ENCODE peak calls at places on chromosomes 5 and 9, in five cellular contexts. One of them, this sample, is unnamed.

GRCh38 chr5:123752576-123752975 is 240.6 kb downstream of the CSNK1G3 start:
- DNase-seq in SK-N-SH: no peak
- DNase-seq in GM12891: no peak
- DNase-seq in HepG2: no peak
- DNase-seq in H1: no peak
- DNase-seq in this sample: no peak

GRCh38 chr5:18113724-18114123 is 479.5 kb downstream of the TAF11L14 start:
- DNase-seq in H1: no peak
- DNase-seq in GM12891: no peak
- DNase-seq in SK-N-SH: no peak
- DNase-seq in HepG2: no peak
- DNase-seq in this sample: no peak

GRCh38 chr9:121318631-121319393 is 50.9 kb downstream of the GSN start:
- DNase-seq in GM12891: no peak
- DNase-seq in HepG2: no peak
- DNase-seq in SK-N-SH: no peak
- DNase-seq in H1: no peak
- DNase-seq in this sample: no peak

GRCh38 chr9:129761901-129762359 is 9.1 kb upstream of the PTGES start:
- DNase-seq in SK-N-SH: no peak
- DNase-seq in H1: no peak
- DNase-seq in GM12891: no peak
- DNase-seq in HepG2: no peak
- DNase-seq in this sample: no peak

GRCh38 chr9:98129451-98129881 is 10.4 kb upstream of the TRIM14 start:
- DNase-seq in HepG2: no peak
- DNase-seq in SK-N-SH: no peak
- DNase-seq in GM12891: peak; percentile 59
- DNase-seq in H1: no peak
- DNase-seq in this sample: peak; percentile 58

GRCh38 chr5:147455321-147455720 is 54.5 kb downstream of the DPYSL3 start:
- DNase-seq in SK-N-SH: no peak
- DNase-seq in H1: no peak
- DNase-seq in HepG2: no peak
- DNase-seq in GM12891: no peak
- DNase-seq in this sample: no peak

GRCh38 chr5:111227805-111228204 is 3.6 kb downstream of the CAMK4 start:
- DNase-seq in SK-N-SH: peak; percentile 37
- DNase-seq in H1: no peak
- DNase-seq in HepG2: no peak
- DNase-seq in GM12891: no peak
- DNase-seq in this sample: no peak

GRCh38 chr9:18384066-18384465 is 89.9 kb upstream of the ADAMTSL1 start:
- DNase-seq in H1: no peak
- DNase-seq in HepG2: no peak
- DNase-seq in GM12891: no peak
- DNase-seq in SK-N-SH: no peak
- DNase-seq in this sample: no peak

GRCh38 chr5:180596668-180597231 is 5.5 kb upstream of the SCGB3A1 start:
- DNase-seq in GM12891: no peak
- DNase-seq in HepG2: no peak
- DNase-seq in SK-N-SH: peak; percentile 18
- DNase-seq in H1: peak; percentile 41
- DNase-seq in this sample: no peak

GRCh38 chr9:36866840-36867239 is 167.2 kb downstream of the PAX5 start:
- DNase-seq in HepG2: peak; percentile 18
- DNase-seq in H1: no peak
- DNase-seq in SK-N-SH: peak; percentile 54
- DNase-seq in GM12891: no peak
- DNase-seq in this sample: no peak

GRCh38 chr9:92631452-92632211 is 38.3 kb downstream of the IPPK start:
- DNase-seq in HepG2: no peak
- DNase-seq in SK-N-SH: no peak
- DNase-seq in H1: no peak
- DNase-seq in GM12891: no peak
- DNase-seq in this sample: no peak

GRCh38 chr5:176796411-176796810 is 13.9 kb upstream of the UNC5A start:
- DNase-seq in GM12891: no peak
- DNase-seq in H1: no peak
- DNase-seq in SK-N-SH: no peak
- DNase-seq in HepG2: no peak
- DNase-seq in this sample: no peak

DNA sequence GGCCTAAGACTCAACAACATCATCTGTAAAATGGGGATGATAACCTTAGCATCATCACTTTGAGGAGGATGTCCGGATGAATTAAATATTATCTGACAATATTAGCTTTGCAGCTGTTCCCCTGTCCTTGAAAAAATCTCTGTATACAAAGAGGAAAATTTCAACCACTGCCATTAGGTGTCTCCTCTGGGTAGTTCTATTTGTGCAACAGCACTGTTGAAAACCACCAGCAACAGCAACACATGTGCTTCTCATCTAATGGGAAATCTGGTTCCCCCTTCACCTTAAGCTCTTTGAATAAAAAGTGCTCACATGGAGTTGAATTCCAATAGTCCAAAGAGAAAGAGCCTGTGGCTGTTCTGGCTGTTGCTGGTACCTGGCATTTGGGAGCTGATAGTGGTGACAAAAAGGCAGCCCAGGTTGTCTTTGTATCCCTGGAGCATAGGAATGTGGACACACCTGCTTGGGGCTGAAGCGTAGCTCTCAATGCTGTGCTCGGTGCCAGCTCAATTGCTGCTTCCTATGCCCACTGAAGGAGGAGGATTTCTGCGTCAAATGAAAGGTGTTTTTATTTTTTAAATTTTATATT is 322.1 kb upstream of the MSX2 start:
- DNase-seq in SK-N-SH: peak; percentile 22
- DNase-seq in H1: peak; percentile 30
- DNase-seq in HepG2: no peak
- DNase-seq in GM12891: no peak
- DNase-seq in this sample: no peak
- TF ChIP-seq TAF1 in SK-N-SH: no peak
- TF ChIP-seq TAF1 in H1: no peak
- TF ChIP-seq TAF1 in HepG2: no peak
- TF ChIP-seq TAF1 in GM12891: no peak
- TF ChIP-seq TAF1 in this sample: no peak

GRCh38 chr9:744790-745456 is 96.6 kb upstream of the DMRT1 start:
- DNase-seq in H1: no peak
- DNase-seq in GM12891: no peak
- DNase-seq in HepG2: peak; percentile 35
- DNase-seq in SK-N-SH: no peak
- DNase-seq in this sample: no peak
- TF ChIP-seq TAF1 in H1: no peak
- TF ChIP-seq TAF1 in GM12891: no peak
- TF ChIP-seq TAF1 in HepG2: no peak
- TF ChIP-seq TAF1 in SK-N-SH: no peak
- TF ChIP-seq TAF1 in this sample: no peak

GRCh38 chr5:157721159-157721558 is 10.1 kb upstream of the THG1L start:
- DNase-seq in SK-N-SH: no peak
- DNase-seq in H1: no peak
- DNase-seq in GM12891: no peak
- DNase-seq in HepG2: no peak
- DNase-seq in this sample: no peak
- TF ChIP-seq TAF1 in SK-N-SH: no peak
- TF ChIP-seq TAF1 in H1: no peak
- TF ChIP-seq TAF1 in GM12891: no peak
- TF ChIP-seq TAF1 in HepG2: no peak
- TF ChIP-seq TAF1 in this sample: no peak

GRCh38 chr5:64229163-64229774 is 63.6 kb downstream of the RNF180 start:
- DNase-seq in GM12891: peak; percentile 20
- DNase-seq in HepG2: peak; percentile 20
- DNase-seq in SK-N-SH: peak; percentile 57
- DNase-seq in H1: no peak
- DNase-seq in this sample: peak; percentile 12
- TF ChIP-seq TAF1 in GM12891: no peak
- TF ChIP-seq TAF1 in HepG2: no peak
- TF ChIP-seq TAF1 in SK-N-SH: no peak
- TF ChIP-seq TAF1 in H1: no peak
- TF ChIP-seq TAF1 in this sample: no peak

GRCh38 chr9:4137234-4137633 is 162.6 kb downstream of the GLIS3 start:
- DNase-seq in HepG2: peak; percentile 35
- DNase-seq in SK-N-SH: no peak
- DNase-seq in H1: no peak
- DNase-seq in GM12891: no peak
- DNase-seq in this sample: no peak

GRCh38 chr9:4139201-4139600 is 160.7 kb downstream of the GLIS3 start:
- DNase-seq in GM12891: no peak
- DNase-seq in H1: no peak
- DNase-seq in SK-N-SH: no peak
- DNase-seq in HepG2: no peak
- DNase-seq in this sample: no peak

GRCh38 chr9:4138781-4139180 is 161.1 kb downstream of the GLIS3 start:
- DNase-seq in GM12891: no peak
- DNase-seq in H1: no peak
- DNase-seq in HepG2: no peak
- DNase-seq in SK-N-SH: no peak
- DNase-seq in this sample: no peak

GRCh38 chr9:4138180-4138579 is 161.7 kb downstream of the GLIS3 start:
- DNase-seq in HepG2: no peak
- DNase-seq in SK-N-SH: no peak
- DNase-seq in H1: no peak
- DNase-seq in GM12891: no peak
- DNase-seq in this sample: no peak

DNA sequence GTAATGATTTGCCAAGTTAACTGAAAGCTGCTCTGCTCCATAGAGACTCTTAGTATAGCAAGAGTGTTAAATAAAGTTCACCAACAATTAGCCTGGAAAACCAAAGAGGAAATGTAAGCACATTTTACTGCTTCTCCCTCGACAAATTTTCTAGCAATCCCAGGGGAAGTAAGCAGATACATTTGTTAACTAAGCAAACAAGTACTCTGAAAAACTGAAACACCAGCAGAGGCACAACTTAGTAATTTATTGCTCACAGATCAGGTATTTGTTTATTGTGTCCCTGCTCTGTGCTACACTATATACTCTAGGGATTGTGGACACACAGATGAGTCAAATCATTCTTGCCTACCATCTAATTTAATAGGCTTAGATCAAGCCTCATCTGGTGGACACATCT is 162.1 kb downstream of the GLIS3 start:
- DNase-seq in SK-N-SH: no peak
- DNase-seq in GM12891: no peak
- DNase-seq in H1: no peak
- DNase-seq in HepG2: no peak
- DNase-seq in this sample: no peak
- TF ChIP-seq TAF1 in SK-N-SH: no peak
- TF ChIP-seq TAF1 in GM12891: no peak
- TF ChIP-seq TAF1 in H1: no peak
- TF ChIP-seq TAF1 in HepG2: no peak
- TF ChIP-seq TAF1 in this sample: no peak

GRCh38 chr5:5341531-5342292 is 80.8 kb upstream of the ICE1 start:
- DNase-seq in SK-N-SH: no peak
- DNase-seq in GM12891: no peak
- DNase-seq in HepG2: no peak
- DNase-seq in H1: no peak
- DNase-seq in this sample: no peak
- TF ChIP-seq TAF1 in SK-N-SH: no peak
- TF ChIP-seq TAF1 in GM12891: no peak
- TF ChIP-seq TAF1 in HepG2: no peak
- TF ChIP-seq TAF1 in H1: no peak
- TF ChIP-seq TAF1 in this sample: no peak

DNA sequence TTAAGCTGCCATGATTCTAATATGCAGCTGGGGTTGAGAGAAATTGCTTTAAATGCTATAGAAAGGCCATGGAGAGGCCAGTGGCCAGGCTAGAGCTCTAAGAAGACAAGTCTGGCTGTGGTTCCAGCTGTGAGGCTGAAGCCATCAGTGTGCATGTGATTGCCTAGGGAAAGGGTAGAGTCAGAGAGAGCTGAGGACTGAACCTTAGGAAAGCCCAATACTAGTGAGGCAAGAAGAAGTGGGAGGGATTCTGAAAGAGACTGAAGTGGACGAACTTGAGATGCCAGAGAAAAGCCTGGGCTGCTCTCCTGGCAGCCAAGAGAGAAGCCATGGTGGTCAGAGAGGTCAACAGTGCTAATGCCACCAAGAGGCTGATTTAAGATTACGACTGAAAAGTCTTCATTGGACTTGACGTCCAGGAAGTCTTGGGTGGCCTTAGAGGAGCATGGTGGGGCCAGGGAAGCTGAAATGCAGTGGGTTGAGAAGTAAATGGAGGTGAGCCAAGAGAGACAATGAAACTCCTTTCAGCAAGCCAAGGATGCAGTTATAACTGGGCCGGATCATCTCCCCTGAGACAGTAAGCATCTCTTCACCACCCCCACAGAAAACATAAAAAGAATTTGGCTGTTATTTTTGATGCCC is 133.2 kb downstream of the TMEM174 start:
- DNase-seq in HepG2: no peak
- DNase-seq in GM12891: no peak
- DNase-seq in H1: no peak
- DNase-seq in SK-N-SH: no peak
- DNase-seq in this sample: no peak
- TF ChIP-seq TAF1 in HepG2: no peak
- TF ChIP-seq TAF1 in GM12891: no peak
- TF ChIP-seq TAF1 in H1: no peak
- TF ChIP-seq TAF1 in SK-N-SH: no peak
- TF ChIP-seq TAF1 in this sample: no peak

DNA sequence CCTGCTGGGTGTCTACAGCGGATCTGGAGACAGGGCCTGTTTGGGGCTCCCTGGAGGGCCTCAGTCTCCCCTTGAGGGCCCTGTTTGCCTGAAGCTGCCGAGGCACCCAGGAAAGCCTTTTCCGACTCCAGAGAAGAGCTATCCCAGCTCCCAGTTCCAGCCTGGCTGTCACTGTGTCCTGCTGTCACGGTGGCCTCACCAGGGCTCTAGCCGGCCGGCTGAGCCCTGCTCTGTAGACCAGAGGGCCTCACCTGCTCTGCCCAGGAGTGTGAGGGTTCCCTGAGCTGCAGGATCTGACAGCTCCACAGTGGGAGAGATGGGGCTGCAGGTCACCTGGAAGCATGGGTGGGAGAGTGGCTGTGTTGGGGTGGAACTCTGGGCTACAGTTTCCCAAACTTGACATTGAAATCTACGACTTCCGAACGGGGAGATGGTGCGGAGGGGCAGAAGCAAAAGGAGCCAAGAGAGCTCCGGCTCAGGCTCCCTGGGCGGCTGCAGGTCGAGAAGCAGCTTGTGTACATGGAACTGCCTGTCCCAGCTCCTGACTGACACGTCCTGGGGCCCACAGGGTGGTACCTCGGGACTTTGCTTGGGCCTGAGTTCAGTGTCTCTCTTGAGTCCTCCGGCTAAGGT is 94.9 kb downstream of the CACNA1B start:
- DNase-seq in H1: peak; percentile 38
- DNase-seq in GM12891: no peak
- DNase-seq in HepG2: no peak
- DNase-seq in SK-N-SH: peak; percentile 8
- DNase-seq in this sample: no peak
- TF ChIP-seq TAF1 in H1: no peak
- TF ChIP-seq TAF1 in GM12891: no peak
- TF ChIP-seq TAF1 in HepG2: no peak
- TF ChIP-seq TAF1 in SK-N-SH: no peak
- TF ChIP-seq TAF1 in this sample: no peak

This sample was measured in GM12892.